ENCODE peak calls at places on chromosomes 11 and 22, in four cellular contexts. One of them, this sample, is unnamed. For H3K36me3, the result is how much of the 10 kb centered on the place peaks cover.

GRCh38 chr11:17839450-17839849 is 104.9 kb downstream of the KCNC1 start:
- DNase-seq in left ventricle myocardium inferior: no peak
- DNase-seq in sigmoid colon: no peak
- DNase-seq in GM23338: no peak
- DNase-seq in this sample: no peak

GRCh38 chr22:26109686-26110315 is 59.5 kb upstream of the SEZ6L start:
- DNase-seq in sigmoid colon: no peak
- DNase-seq in left ventricle myocardium inferior: no peak
- DNase-seq in GM23338: peak
- DNase-seq in this sample: no peak

GRCh38 chr11:65572356-65573043 is at the start of gene FAM89B:
- DNase-seq in sigmoid colon: peak
- DNase-seq in GM23338: peak
- DNase-seq in left ventricle myocardium inferior: peak
- DNase-seq in this sample: peak

GRCh38 chr22:40751250-40751649 is 67.9 kb downstream of the SLC25A17 start:
- DNase-seq in left ventricle myocardium inferior: no peak
- DNase-seq in sigmoid colon: no peak
- DNase-seq in GM23338: no peak
- DNase-seq in this sample: no peak

GRCh38 chr22:46557736-46558480 is 20.5 kb upstream of the CELSR1 start:
- DNase-seq in left ventricle myocardium inferior: peak
- DNase-seq in sigmoid colon: peak
- DNase-seq in GM23338: no peak
- DNase-seq in this sample: no peak

GRCh38 chr11:121687961-121688566 is 235.3 kb upstream of the SORL1-AS1 start:
- DNase-seq in left ventricle myocardium inferior: no peak
- DNase-seq in GM23338: peak
- DNase-seq in sigmoid colon: peak
- DNase-seq in this sample: no peak

GRCh38 chr22:25110846-25111578 is 88.6 kb upstream of the CRYBB3 start:
- DNase-seq in left ventricle myocardium inferior: peak
- DNase-seq in sigmoid colon: peak
- DNase-seq in GM23338: peak
- DNase-seq in this sample: peak

GRCh38 chr11:71153005-71153395 is 99.4 kb downstream of the SHANK2 start:
- DNase-seq in sigmoid colon: peak
- DNase-seq in GM23338: peak
- DNase-seq in left ventricle myocardium inferior: no peak
- DNase-seq in this sample: no peak

GRCh38 chr11:71268706-71269321 is 16.4 kb upstream of the SHANK2 start:
- DNase-seq in GM23338: no peak
- DNase-seq in sigmoid colon: peak
- DNase-seq in left ventricle myocardium inferior: no peak
- DNase-seq in this sample: no peak

GRCh38 chr11:85628771-85629341 is 463 bp downstream of the TMEM126B start:
- DNase-seq in left ventricle myocardium inferior: no peak
- DNase-seq in GM23338: peak
- DNase-seq in sigmoid colon: no peak
- DNase-seq in this sample: peak

GRCh38 chr11:119025099-119025473 is 5.6 kb downstream of the SLC37A4 start:
- DNase-seq in sigmoid colon: peak
- DNase-seq in left ventricle myocardium inferior: no peak
- DNase-seq in GM23338: no peak
- DNase-seq in this sample: no peak

GRCh38 chr11:101686514-101686913 is 102.7 kb upstream of the TRPC6 start:
- DNase-seq in left ventricle myocardium inferior: no peak
- DNase-seq in sigmoid colon: no peak
- DNase-seq in GM23338: no peak
- DNase-seq in this sample: peak

GRCh38 chr11:63909621-63910506 is 7.1 kb downstream of the RCOR2 start:
- DNase-seq in left ventricle myocardium inferior: no peak
- DNase-seq in GM23338: peak
- DNase-seq in sigmoid colon: no peak
- DNase-seq in this sample: no peak

GRCh38 chr22:35375031-35375430 is 5.9 kb upstream of the HMOX1 start:
- DNase-seq in sigmoid colon: no peak
- DNase-seq in left ventricle myocardium inferior: no peak
- DNase-seq in GM23338: no peak
- DNase-seq in this sample: no peak

GRCh38 chr11:34501500-34501899 is 12.1 kb downstream of the ELF5 start:
- DNase-seq in left ventricle myocardium inferior: no peak
- DNase-seq in GM23338: no peak
- DNase-seq in sigmoid colon: no peak
- DNase-seq in this sample: no peak

GRCh38 chr11:59208956-59209355 is 3.8 kb downstream of the MPEG1 start:
- DNase-seq in sigmoid colon: no peak
- DNase-seq in left ventricle myocardium inferior: no peak
- DNase-seq in GM23338: no peak
- DNase-seq in this sample: no peak

GRCh38 chr11:130369713-130370112 is 55.0 kb upstream of the ZBTB44 start:
- DNase-seq in left ventricle myocardium inferior: no peak
- DNase-seq in GM23338: no peak
- DNase-seq in sigmoid colon: no peak
- DNase-seq in this sample: no peak

GRCh38 chr11:83410605-83411565 is 124.7 kb upstream of the CCDC90B start:
- DNase-seq in GM23338: no peak
- DNase-seq in sigmoid colon: no peak
- DNase-seq in left ventricle myocardium inferior: no peak
- DNase-seq in this sample: no peak

GRCh38 chr11:27697679-27698275 is 2.5 kb downstream of the BDNF start:
- DNase-seq in sigmoid colon: no peak
- DNase-seq in GM23338: peak
- DNase-seq in left ventricle myocardium inferior: no peak
- DNase-seq in this sample: no peak

GRCh38 chr11:14094481-14095037 is 132.0 kb downstream of the SPON1 start:
- DNase-seq in sigmoid colon: no peak
- DNase-seq in GM23338: no peak
- DNase-seq in left ventricle myocardium inferior: no peak
- DNase-seq in this sample: no peak

GRCh38 chr11:22466351-22466750 is 128.2 kb downstream of the SLC17A6 start:
- DNase-seq in sigmoid colon: no peak
- DNase-seq in GM23338: no peak
- DNase-seq in left ventricle myocardium inferior: no peak
- DNase-seq in this sample: no peak

GRCh38 chr11:104678408-104678807 is 219.9 kb downstream of the CASP12 start:
- DNase-seq in left ventricle myocardium inferior: no peak
- DNase-seq in GM23338: no peak
- DNase-seq in sigmoid colon: no peak
- DNase-seq in this sample: peak

GRCh38 chr11:87908086-87908485 is 267.2 kb downstream of the RAB38 start:
- DNase-seq in GM23338: no peak
- DNase-seq in left ventricle myocardium inferior: no peak
- DNase-seq in sigmoid colon: no peak
- DNase-seq in this sample: no peak

GRCh38 chr22:29266564-29267461 is 968 bp downstream of the RHBDD3 start:
- DNase-seq in sigmoid colon: no peak
- DNase-seq in left ventricle myocardium inferior: no peak
- DNase-seq in GM23338: peak
- DNase-seq in this sample: no peak

GRCh38 chr11:19018901-19019300 is 41.6 kb downstream of the MRGPRX2 start:
- DNase-seq in left ventricle myocardium inferior: no peak
- DNase-seq in GM23338: peak
- DNase-seq in sigmoid colon: no peak
- DNase-seq in this sample: no peak

GRCh38 chr11:132643239-132643638 is 889.1 kb downstream of the OPCML start:
- DNase-seq in GM23338: no peak
- DNase-seq in left ventricle myocardium inferior: no peak
- DNase-seq in sigmoid colon: no peak
- DNase-seq in this sample: no peak

GRCh38 chr22:42985541-42985925 is 29.4 kb downstream of the PACSIN2 start:
- DNase-seq in GM23338: no peak
- DNase-seq in sigmoid colon: peak
- DNase-seq in left ventricle myocardium inferior: no peak
- DNase-seq in this sample: no peak

GRCh38 chr11:102313225-102313940 is 3.9 kb upstream of the BIRC3 start:
- DNase-seq in GM23338: no peak
- DNase-seq in left ventricle myocardium inferior: no peak
- DNase-seq in sigmoid colon: no peak
- DNase-seq in this sample: no peak

GRCh38 chr11:47318166-47318565 is 34.3 kb downstream of the MYBPC3 start:
- DNase-seq in left ventricle myocardium inferior: no peak
- DNase-seq in sigmoid colon: no peak
- DNase-seq in GM23338: no peak
- DNase-seq in this sample: no peak

GRCh38 chr11:104366321-104366734 is 202.4 kb upstream of the PDGFD start:
- DNase-seq in GM23338: no peak
- DNase-seq in left ventricle myocardium inferior: no peak
- DNase-seq in sigmoid colon: no peak
- DNase-seq in this sample: no peak

GRCh38 chr22:45212306-45212709 is 28.4 kb downstream of the KIAA0930 start:
- DNase-seq in GM23338: peak
- DNase-seq in left ventricle myocardium inferior: peak
- DNase-seq in sigmoid colon: peak
- DNase-seq in this sample: peak

GRCh38 chr22:28464179-28464578 is 215.5 kb downstream of the TTC28 start:
- DNase-seq in GM23338: no peak
- DNase-seq in sigmoid colon: no peak
- DNase-seq in left ventricle myocardium inferior: no peak
- DNase-seq in this sample: no peak

GRCh38 chr22:45544588-45545170 is 42.0 kb downstream of the FBLN1 start:
- DNase-seq in left ventricle myocardium inferior: peak
- DNase-seq in GM23338: no peak
- DNase-seq in sigmoid colon: no peak
- DNase-seq in this sample: no peak

GRCh38 chr11:126585388-126586302 is 230.2 kb downstream of the ST3GAL4 start:
- DNase-seq in sigmoid colon: peak
- DNase-seq in left ventricle myocardium inferior: peak
- DNase-seq in GM23338: peak
- DNase-seq in this sample: peak

GRCh38 chr11:95088946-95089619 is 563 bp upstream of the ENDOD1 start:
- DNase-seq in sigmoid colon: no peak
- DNase-seq in GM23338: peak
- DNase-seq in left ventricle myocardium inferior: no peak
- DNase-seq in this sample: no peak

GRCh38 chr11:132234878-132235277 is 864.5 kb downstream of the NTM start:
- DNase-seq in sigmoid colon: no peak
- DNase-seq in left ventricle myocardium inferior: no peak
- DNase-seq in GM23338: no peak
- DNase-seq in this sample: peak

GRCh38 chr11:59857444-59858434 is 8.5 kb downstream of the TCN1 start:
- DNase-seq in GM23338: peak
- DNase-seq in left ventricle myocardium inferior: no peak
- DNase-seq in sigmoid colon: no peak
- DNase-seq in this sample: peak

GRCh38 chr22:32864041-32864440 is 62.5 kb downstream of the TIMP3 start:
- DNase-seq in sigmoid colon: no peak
- DNase-seq in GM23338: no peak
- DNase-seq in left ventricle myocardium inferior: no peak
- DNase-seq in this sample: no peak
- H3K36me3 ChIP-seq in sigmoid colon: under half
- H3K36me3 ChIP-seq in GM23338: under half
- H3K36me3 ChIP-seq in left ventricle myocardium inferior: under half
- H3K36me3 ChIP-seq in this sample: under half

GRCh38 chr11:113732092-113732491 is 26.0 kb upstream of the TMPRSS5 start:
- DNase-seq in GM23338: no peak
- DNase-seq in left ventricle myocardium inferior: no peak
- DNase-seq in sigmoid colon: no peak
- DNase-seq in this sample: no peak
- H3K36me3 ChIP-seq in GM23338: under half
- H3K36me3 ChIP-seq in left ventricle myocardium inferior: half or more
- H3K36me3 ChIP-seq in sigmoid colon: under half
- H3K36me3 ChIP-seq in this sample: under half

GRCh38 chr11:2400069-2400760 is at the start of gene TSSC4:
- DNase-seq in left ventricle myocardium inferior: peak
- DNase-seq in GM23338: peak
- DNase-seq in sigmoid colon: peak
- DNase-seq in this sample: peak
- H3K36me3 ChIP-seq in left ventricle myocardium inferior: half or more
- H3K36me3 ChIP-seq in GM23338: under half
- H3K36me3 ChIP-seq in sigmoid colon: under half
- H3K36me3 ChIP-seq in this sample: under half

GRCh38 chr11:44604171-44604581 is 38.7 kb downstream of the CD82 start:
- DNase-seq in GM23338: no peak
- DNase-seq in left ventricle myocardium inferior: no peak
- DNase-seq in sigmoid colon: no peak
- DNase-seq in this sample: no peak
- H3K36me3 ChIP-seq in GM23338: under half
- H3K36me3 ChIP-seq in left ventricle myocardium inferior: under half
- H3K36me3 ChIP-seq in sigmoid colon: under half
- H3K36me3 ChIP-seq in this sample: under half

DNA sequence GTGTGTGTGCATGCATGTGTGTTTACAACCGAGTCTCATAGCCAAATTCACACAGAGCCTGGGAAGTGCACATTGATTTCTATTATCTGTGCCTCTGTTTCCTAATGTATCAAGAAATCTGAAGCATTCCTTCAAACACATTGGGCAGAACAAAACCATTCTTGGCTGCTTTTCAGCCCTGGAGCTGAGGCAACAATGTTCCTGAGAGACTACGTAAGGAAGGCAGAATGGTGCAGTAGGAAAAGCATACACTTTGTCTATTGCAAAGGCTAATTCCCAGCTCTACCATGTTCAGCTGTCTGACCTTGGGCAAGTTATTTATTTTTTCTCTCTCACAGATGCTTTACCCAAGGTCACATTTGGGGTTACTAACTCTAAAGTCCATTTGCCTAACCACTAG is 575.5 kb downstream of the SOX6 start:
- DNase-seq in left ventricle myocardium inferior: no peak
- DNase-seq in sigmoid colon: no peak
- DNase-seq in GM23338: no peak
- DNase-seq in this sample: no peak
- H3K36me3 ChIP-seq in left ventricle myocardium inferior: under half
- H3K36me3 ChIP-seq in sigmoid colon: under half
- H3K36me3 ChIP-seq in GM23338: under half
- H3K36me3 ChIP-seq in this sample: under half

DNA sequence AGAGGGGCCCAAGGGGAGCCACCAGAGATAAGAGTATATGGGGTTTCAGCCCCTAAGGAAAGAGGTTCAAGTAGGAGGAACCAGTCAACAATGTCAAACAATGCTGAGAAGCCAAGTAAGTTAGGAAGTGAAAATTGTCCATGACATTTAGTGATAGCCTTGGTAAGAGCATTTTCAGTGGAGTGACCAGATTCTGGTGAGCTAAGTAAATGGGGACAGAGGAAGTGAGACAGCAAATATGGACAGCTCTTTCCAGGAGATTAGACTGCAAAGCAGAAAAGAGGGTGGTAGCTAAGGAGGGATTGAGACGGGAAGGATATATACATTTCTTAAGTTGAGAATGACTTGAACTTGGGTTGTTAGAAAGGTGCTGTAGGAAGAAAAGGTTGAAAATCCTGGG is 22.9 kb downstream of the POLD3 start:
- DNase-seq in GM23338: no peak
- DNase-seq in sigmoid colon: no peak
- DNase-seq in left ventricle myocardium inferior: no peak
- DNase-seq in this sample: no peak
- H3K36me3 ChIP-seq in GM23338: under half
- H3K36me3 ChIP-seq in sigmoid colon: under half
- H3K36me3 ChIP-seq in left ventricle myocardium inferior: half or more
- H3K36me3 ChIP-seq in this sample: half or more

DNA sequence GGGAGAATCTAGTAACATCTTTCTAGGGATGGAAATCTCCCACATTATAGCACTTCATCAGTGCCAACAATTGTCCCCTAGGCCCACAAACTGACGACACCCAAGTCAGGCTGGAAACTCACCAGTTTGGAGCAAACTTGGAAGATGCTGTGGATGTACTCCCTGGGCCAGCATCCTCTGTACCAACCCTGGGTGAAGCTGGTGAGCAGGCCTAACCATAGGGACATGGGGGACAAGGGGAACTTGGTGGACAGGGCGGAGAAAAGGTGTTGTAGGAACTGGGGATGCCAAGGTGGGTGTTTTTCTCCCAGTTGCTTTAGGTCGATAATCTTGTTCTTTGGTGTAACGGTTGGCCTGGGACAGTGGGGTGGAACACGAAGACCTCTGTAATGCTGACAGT is 42.2 kb downstream of the DRG1 start:
- DNase-seq in GM23338: no peak
- DNase-seq in sigmoid colon: no peak
- DNase-seq in left ventricle myocardium inferior: no peak
- DNase-seq in this sample: no peak
- H3K36me3 ChIP-seq in GM23338: under half
- H3K36me3 ChIP-seq in sigmoid colon: half or more
- H3K36me3 ChIP-seq in left ventricle myocardium inferior: half or more
- H3K36me3 ChIP-seq in this sample: half or more

This sample was measured in A673.